ENCODE peak calls at places on chromosomes 4 and X, in eight cellular contexts. One of them, this sample, is unnamed.

GRCh38 chr4:55291227-55291629 is 54.8 kb upstream of the SRD5A3 start:
- DNase-seq in endodermal cell: no peak
- DNase-seq in choroid plexus epithelial cell: peak; percentile 47
- DNase-seq in foreskin fibroblast: peak; percentile 71
- DNase-seq in IMR-90: no peak
- DNase-seq in PC-9: no peak
- DNase-seq in GM12864: no peak
- DNase-seq in tibial artery: peak; percentile 76
- DNase-seq in this sample: no peak

GRCh38 chr4:135239964-135240363 is 1038.4 kb upstream of the PABPC4L start:
- DNase-seq in endodermal cell: no peak
- DNase-seq in choroid plexus epithelial cell: no peak
- DNase-seq in foreskin fibroblast: no peak
- DNase-seq in IMR-90: peak; percentile 40
- DNase-seq in PC-9: no peak
- DNase-seq in GM12864: no peak
- DNase-seq in tibial artery: no peak
- DNase-seq in this sample: no peak

GRCh38 chrX:22730542-22730941 is 269.2 kb upstream of the DDX53 start:
- DNase-seq in endodermal cell: peak; percentile 54
- DNase-seq in choroid plexus epithelial cell: no peak
- DNase-seq in foreskin fibroblast: no peak
- DNase-seq in IMR-90: no peak
- DNase-seq in PC-9: no peak
- DNase-seq in GM12864: no peak
- DNase-seq in tibial artery: no peak
- DNase-seq in this sample: no peak

GRCh38 chr4:184825394-184826314 is at the start of gene ACSL1:
- DNase-seq in endodermal cell: peak; percentile 89
- DNase-seq in choroid plexus epithelial cell: peak; percentile 71
- DNase-seq in foreskin fibroblast: peak; percentile 89
- DNase-seq in IMR-90: peak; percentile 53
- DNase-seq in PC-9: no peak
- DNase-seq in GM12864: no peak
- DNase-seq in tibial artery: peak; percentile 92
- DNase-seq in this sample: no peak

GRCh38 chrX:5314148-5314547 is 914.5 kb downstream of the NLGN4X start:
- DNase-seq in endodermal cell: no peak
- DNase-seq in choroid plexus epithelial cell: no peak
- DNase-seq in foreskin fibroblast: no peak
- DNase-seq in IMR-90: no peak
- DNase-seq in PC-9: no peak
- DNase-seq in GM12864: no peak
- DNase-seq in tibial artery: no peak
- DNase-seq in this sample: no peak

GRCh38 chr4:95660719-95661118 is 111.9 kb upstream of the UNC5C start:
- DNase-seq in endodermal cell: no peak
- DNase-seq in choroid plexus epithelial cell: no peak
- DNase-seq in foreskin fibroblast: no peak
- DNase-seq in IMR-90: no peak
- DNase-seq in PC-9: no peak
- DNase-seq in GM12864: no peak
- DNase-seq in tibial artery: no peak
- DNase-seq in this sample: no peak

GRCh38 chrX:70998402-70999027 is 67.6 kb upstream of the SLC7A3 start:
- DNase-seq in endodermal cell: peak; percentile 67
- DNase-seq in choroid plexus epithelial cell: peak; percentile 66
- DNase-seq in foreskin fibroblast: peak; percentile 37
- DNase-seq in IMR-90: peak; percentile 47
- DNase-seq in PC-9: no peak
- DNase-seq in GM12864: peak; percentile 3
- DNase-seq in tibial artery: no peak
- DNase-seq in this sample: no peak

GRCh38 chrX:151754042-151754419 is 19.5 kb downstream of the CNGA2 start:
- DNase-seq in endodermal cell: peak; percentile 55
- DNase-seq in choroid plexus epithelial cell: peak; percentile 43
- DNase-seq in foreskin fibroblast: peak; percentile 86
- DNase-seq in IMR-90: peak; percentile 8
- DNase-seq in PC-9: peak; percentile 97
- DNase-seq in GM12864: no peak
- DNase-seq in tibial artery: no peak
- DNase-seq in this sample: peak; percentile 37

GRCh38 chrX:31547416-31547815 is 475.6 kb upstream of the FTHL17 start:
- DNase-seq in endodermal cell: no peak
- DNase-seq in choroid plexus epithelial cell: no peak
- DNase-seq in foreskin fibroblast: no peak
- DNase-seq in IMR-90: no peak
- DNase-seq in PC-9: no peak
- DNase-seq in GM12864: no peak
- DNase-seq in tibial artery: no peak
- DNase-seq in this sample: no peak

GRCh38 chrX:50068293-50068568 is 132.6 kb downstream of the AKAP4 start:
- DNase-seq in endodermal cell: no peak
- DNase-seq in choroid plexus epithelial cell: no peak
- DNase-seq in foreskin fibroblast: no peak
- DNase-seq in IMR-90: no peak
- DNase-seq in PC-9: no peak
- DNase-seq in GM12864: no peak
- DNase-seq in tibial artery: no peak
- DNase-seq in this sample: no peak

GRCh38 chrX:22399793-22400192 is 127.1 kb downstream of the CBLL2 start:
- DNase-seq in endodermal cell: no peak
- DNase-seq in choroid plexus epithelial cell: no peak
- DNase-seq in foreskin fibroblast: peak; percentile 36
- DNase-seq in IMR-90: peak; percentile 77
- DNase-seq in PC-9: peak; percentile 38
- DNase-seq in GM12864: no peak
- DNase-seq in tibial artery: no peak
- DNase-seq in this sample: no peak

GRCh38 chr4:9921326-9921725 is 100.0 kb downstream of the SLC2A9 start:
- DNase-seq in endodermal cell: peak; percentile 87
- DNase-seq in choroid plexus epithelial cell: peak; percentile 23
- DNase-seq in foreskin fibroblast: no peak
- DNase-seq in IMR-90: no peak
- DNase-seq in PC-9: no peak
- DNase-seq in GM12864: no peak
- DNase-seq in tibial artery: no peak
- DNase-seq in this sample: no peak

GRCh38 chr4:144355809-144356757 is 215.6 kb upstream of the GYPA start:
- DNase-seq in endodermal cell: peak; percentile 72
- DNase-seq in choroid plexus epithelial cell: peak; percentile 99
- DNase-seq in foreskin fibroblast: peak; percentile 86
- DNase-seq in IMR-90: peak; percentile 78
- DNase-seq in PC-9: peak; percentile 50
- DNase-seq in GM12864: peak; percentile 60
- DNase-seq in tibial artery: no peak
- DNase-seq in this sample: peak; percentile 93

GRCh38 chr4:166012129-166013078 is 139.4 kb downstream of the TLL1 start:
- DNase-seq in endodermal cell: no peak
- DNase-seq in choroid plexus epithelial cell: peak; percentile 9
- DNase-seq in foreskin fibroblast: peak; percentile 7
- DNase-seq in IMR-90: no peak
- DNase-seq in PC-9: peak; percentile 41
- DNase-seq in GM12864: no peak
- DNase-seq in tibial artery: no peak
- DNase-seq in this sample: no peak

GRCh38 chr4:1490906-1491629 is 84.8 kb upstream of the NKX1-1 start:
- DNase-seq in endodermal cell: peak; percentile 38
- DNase-seq in choroid plexus epithelial cell: no peak
- DNase-seq in foreskin fibroblast: no peak
- DNase-seq in IMR-90: no peak
- DNase-seq in PC-9: no peak
- DNase-seq in GM12864: no peak
- DNase-seq in tibial artery: peak; percentile 49
- DNase-seq in this sample: no peak

GRCh38 chrX:122770581-122770980 is 413.5 kb upstream of the GRIA3 start:
- DNase-seq in endodermal cell: no peak
- DNase-seq in choroid plexus epithelial cell: no peak
- DNase-seq in foreskin fibroblast: no peak
- DNase-seq in IMR-90: no peak
- DNase-seq in PC-9: no peak
- DNase-seq in GM12864: no peak
- DNase-seq in tibial artery: no peak
- DNase-seq in this sample: no peak
- H3K4me3 ChIP-seq in endodermal cell: no peak overlapping the region
- H3K4me3 ChIP-seq in choroid plexus epithelial cell: no peak overlapping the region
- H3K4me3 ChIP-seq in foreskin fibroblast: no peak overlapping the region
- H3K4me3 ChIP-seq in IMR-90: no peak overlapping the region
- H3K4me3 ChIP-seq in PC-9: no peak overlapping the region
- H3K4me3 ChIP-seq in GM12864: no peak overlapping the region
- H3K4me3 ChIP-seq in tibial artery: no peak overlapping the region
- H3K4me3 ChIP-seq in this sample: no peak overlapping the region

GRCh38 chr4:120056249-120056648 is 10.4 kb downstream of the MAD2L1 start:
- DNase-seq in endodermal cell: no peak
- DNase-seq in choroid plexus epithelial cell: peak; percentile 71
- DNase-seq in foreskin fibroblast: peak; percentile 49
- DNase-seq in IMR-90: peak; percentile 70
- DNase-seq in PC-9: no peak
- DNase-seq in GM12864: no peak
- DNase-seq in tibial artery: no peak
- DNase-seq in this sample: no peak
- TF ChIP-seq CTCF in endodermal cell: peak; percentile 44
- TF ChIP-seq CTCF in choroid plexus epithelial cell: peak; percentile 40
- TF ChIP-seq CTCF in foreskin fibroblast: no peak
- TF ChIP-seq CTCF in IMR-90: peak; percentile 55
- TF ChIP-seq CTCF in PC-9: peak; percentile 51
- TF ChIP-seq CTCF in GM12864: no peak
- TF ChIP-seq CTCF in tibial artery: peak; percentile 44
- TF ChIP-seq CTCF in this sample: peak; percentile 10

GRCh38 chr4:108372678-108373077 is 203.9 kb upstream of the LEF1 start:
- DNase-seq in endodermal cell: no peak
- DNase-seq in choroid plexus epithelial cell: no peak
- DNase-seq in foreskin fibroblast: no peak
- DNase-seq in IMR-90: no peak
- DNase-seq in PC-9: no peak
- DNase-seq in GM12864: no peak
- DNase-seq in tibial artery: no peak
- DNase-seq in this sample: no peak
- H3K4me3 ChIP-seq in endodermal cell: no peak overlapping the region
- H3K4me3 ChIP-seq in choroid plexus epithelial cell: no peak overlapping the region
- H3K4me3 ChIP-seq in foreskin fibroblast: no peak overlapping the region
- H3K4me3 ChIP-seq in IMR-90: no peak overlapping the region
- H3K4me3 ChIP-seq in PC-9: no peak overlapping the region
- H3K4me3 ChIP-seq in GM12864: no peak overlapping the region
- H3K4me3 ChIP-seq in tibial artery: no peak overlapping the region
- H3K4me3 ChIP-seq in this sample: no peak overlapping the region

DNA sequence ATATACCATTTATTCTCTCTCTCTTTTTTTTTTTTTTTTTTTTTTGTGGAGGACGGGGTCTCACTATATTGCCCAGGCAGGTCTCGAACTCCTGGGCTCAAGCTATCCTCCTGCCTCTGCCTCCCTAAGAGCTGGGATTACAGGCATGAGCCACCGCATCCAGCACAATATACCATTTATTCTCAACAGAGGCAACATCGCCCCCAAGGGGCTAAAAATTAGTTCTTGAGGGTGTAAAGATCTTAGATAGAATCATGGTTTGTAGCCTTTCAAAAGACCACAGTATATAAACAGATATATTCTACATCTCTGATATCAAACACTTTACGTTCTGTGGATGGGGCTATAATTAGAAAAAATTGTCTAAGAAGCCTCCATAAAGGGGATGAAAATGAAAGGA is 39.8 kb upstream of the TCEAL2 start:
- DNase-seq in endodermal cell: no peak
- DNase-seq in choroid plexus epithelial cell: peak; percentile 1
- DNase-seq in foreskin fibroblast: peak; percentile 1
- DNase-seq in IMR-90: no peak
- DNase-seq in PC-9: no peak
- DNase-seq in GM12864: no peak
- DNase-seq in tibial artery: no peak
- DNase-seq in this sample: no peak
- TF ChIP-seq CTCF in endodermal cell: peak; percentile 58
- TF ChIP-seq CTCF in choroid plexus epithelial cell: no peak
- TF ChIP-seq CTCF in foreskin fibroblast: no peak
- TF ChIP-seq CTCF in IMR-90: no peak
- TF ChIP-seq CTCF in PC-9: peak; percentile 32
- TF ChIP-seq CTCF in GM12864: no peak
- TF ChIP-seq CTCF in tibial artery: no peak
- TF ChIP-seq CTCF in this sample: no peak

DNA sequence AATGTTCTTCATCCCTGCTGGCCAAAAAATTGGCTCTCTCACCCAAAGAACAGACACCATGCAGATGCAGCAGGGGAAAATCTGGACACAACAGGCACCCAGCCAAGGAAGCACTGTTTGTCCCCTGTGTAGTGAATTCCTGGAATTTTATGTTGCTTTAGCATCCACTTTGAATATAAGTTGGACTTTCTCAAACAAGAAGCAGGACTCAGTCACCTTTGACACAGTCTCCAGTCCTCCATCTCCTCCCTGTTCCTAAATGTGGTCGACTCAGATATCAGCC is 11.8 kb downstream of the ZNF182 start:
- DNase-seq in endodermal cell: no peak
- DNase-seq in choroid plexus epithelial cell: peak; percentile 10
- DNase-seq in foreskin fibroblast: peak; percentile 10
- DNase-seq in IMR-90: no peak
- DNase-seq in PC-9: no peak
- DNase-seq in GM12864: no peak
- DNase-seq in tibial artery: no peak
- DNase-seq in this sample: no peak
- H3K4me3 ChIP-seq in endodermal cell: no peak overlapping the region
- H3K4me3 ChIP-seq in choroid plexus epithelial cell: no peak overlapping the region
- H3K4me3 ChIP-seq in foreskin fibroblast: no peak overlapping the region
- H3K4me3 ChIP-seq in IMR-90: no peak overlapping the region
- H3K4me3 ChIP-seq in PC-9: no peak overlapping the region
- H3K4me3 ChIP-seq in GM12864: no peak overlapping the region
- H3K4me3 ChIP-seq in tibial artery: no peak overlapping the region
- H3K4me3 ChIP-seq in this sample: no peak overlapping the region

GRCh38 chrX:150643271-150643670 is 49.9 kb upstream of the MTMR1 start:
- DNase-seq in endodermal cell: no peak
- DNase-seq in choroid plexus epithelial cell: peak; percentile 47
- DNase-seq in foreskin fibroblast: peak; percentile 27
- DNase-seq in IMR-90: peak; percentile 33
- DNase-seq in PC-9: peak; percentile 40
- DNase-seq in GM12864: no peak
- DNase-seq in tibial artery: no peak
- DNase-seq in this sample: no peak
- TF ChIP-seq CTCF in endodermal cell: no peak
- TF ChIP-seq CTCF in choroid plexus epithelial cell: peak; percentile 37
- TF ChIP-seq CTCF in foreskin fibroblast: no peak
- TF ChIP-seq CTCF in IMR-90: peak; percentile 26
- TF ChIP-seq CTCF in PC-9: peak; percentile 45
- TF ChIP-seq CTCF in GM12864: no peak
- TF ChIP-seq CTCF in tibial artery: no peak
- TF ChIP-seq CTCF in this sample: no peak

GRCh38 chrX:135437867-135438733 is 16.4 kb downstream of the SMIM10L2A start:
- DNase-seq in endodermal cell: peak; percentile 79
- DNase-seq in choroid plexus epithelial cell: no peak
- DNase-seq in foreskin fibroblast: no peak
- DNase-seq in IMR-90: no peak
- DNase-seq in PC-9: no peak
- DNase-seq in GM12864: no peak
- DNase-seq in tibial artery: no peak
- DNase-seq in this sample: no peak
- H3K4me3 ChIP-seq in endodermal cell: no peak overlapping the region
- H3K4me3 ChIP-seq in choroid plexus epithelial cell: no peak overlapping the region
- H3K4me3 ChIP-seq in foreskin fibroblast: no peak overlapping the region
- H3K4me3 ChIP-seq in IMR-90: no peak overlapping the region
- H3K4me3 ChIP-seq in PC-9: no peak overlapping the region
- H3K4me3 ChIP-seq in GM12864: no peak overlapping the region
- H3K4me3 ChIP-seq in tibial artery: no peak overlapping the region
- H3K4me3 ChIP-seq in this sample: no peak overlapping the region